ENCODE peak calls at places on chromosomes 2 and 18, in four cellular contexts. M is osteocyte, W is left lung, L is WTC11. O is an unnamed sample.
A peak's percentile ranks its signal among the peaks of the same experiment; 100 is the strongest.

GRCh38 chr2:182824759-182825143 is 41.7 kb downstream of the FRZB start:
- DNase-seq in M (no peak), W (no peak), L (no peak), O (no peak)

GRCh38 chr18:34942276-34942675 is 98.9 kb upstream of the MAPRE2 start:
- DNase-seq in M (no peak), W (no peak), L (no peak), O (no peak)

GRCh38 chr18:72652990-72653593 is 109.0 kb upstream of the CBLN2 start:
- DNase-seq in M (no peak), W (no peak), L (peak; percentile 77), O (peak; percentile 63)

GRCh38 chr18:46899274-46899948 is 17.9 kb downstream of the PIAS2 start:
- DNase-seq in M (no peak), W (no peak), L (peak; percentile 36), O (no peak)

GRCh38 chr18:80167331-80167730 is 58.3 kb downstream of the ADNP2 start:
- DNase-seq in M (no peak), W (no peak), L (no peak), O (no peak)

GRCh38 chr2:23532311-23533013 is 147.5 kb downstream of the KLHL29 start:
- DNase-seq in M (no peak), W (peak; percentile 64), L (no peak), O (peak; percentile 60)

GRCh38 chr2:15241208-15241607 is 319.9 kb downstream of the NBAS start:
- DNase-seq in M (no peak), W (no peak), L (no peak), O (no peak)

GRCh38 chr18:70216788-70217187 is 11.3 kb upstream of the RTTN start:
- DNase-seq in M (no peak), W (no peak), L (no peak), O (no peak)

GRCh38 chr2:157959249-157959648 is 83.1 kb upstream of the ACVR1 start:
- DNase-seq in M (no peak), W (no peak), L (no peak), O (no peak)

GRCh38 chr2:234335676-234336228 is 161.1 kb downstream of the ARL4C start:
- DNase-seq in M (no peak), W (no peak), L (no peak), O (no peak)

GRCh38 chr2:197571622-197572271 is 55.9 kb downstream of the MOB4 start:
- DNase-seq in M (no peak), W (no peak), L (no peak), O (no peak)

GRCh38 chr2:226788881-226789485 is 10.6 kb downstream of the IRS1 start:
- DNase-seq in M (no peak), W (no peak), L (no peak), O (no peak)

GRCh38 chr18:2111456-2111855 is 459.8 kb downstream of the METTL4 start:
- DNase-seq in M (no peak), W (no peak), L (no peak), O (no peak)

GRCh38 chr18:63074987-63075404 is 244.6 kb downstream of the BCL2 start:
- DNase-seq in M (peak; percentile 91), W (peak; percentile 96), L (peak; percentile 88), O (peak; percentile 61)

GRCh38 chr18:456361-456821 is 44.1 kb downstream of the COLEC12 start:
- DNase-seq in M (no peak), W (no peak), L (no peak), O (no peak)

GRCh38 chr2:128196026-128196822 is 105.2 kb downstream of the UGGT1 start:
- DNase-seq in M (no peak), W (no peak), L (no peak), O (no peak)

GRCh38 chr2:219392754-219393153 is 5.0 kb upstream of the DNPEP start:
- DNase-seq in M (no peak), W (no peak), L (no peak), O (no peak)

GRCh38 chr18:26806224-26806623 is 59.3 kb downstream of the AQP4 start:
- DNase-seq in M (no peak), W (no peak), L (no peak), O (no peak)

GRCh38 chr18:26802330-26803200 is 62.9 kb downstream of the AQP4 start:
- DNase-seq in M (no peak), W (no peak), L (no peak), O (no peak)

GRCh38 chr18:26803643-26804042 is 61.9 kb downstream of the AQP4 start:
- DNase-seq in M (no peak), W (no peak), L (no peak), O (no peak)

DNA sequence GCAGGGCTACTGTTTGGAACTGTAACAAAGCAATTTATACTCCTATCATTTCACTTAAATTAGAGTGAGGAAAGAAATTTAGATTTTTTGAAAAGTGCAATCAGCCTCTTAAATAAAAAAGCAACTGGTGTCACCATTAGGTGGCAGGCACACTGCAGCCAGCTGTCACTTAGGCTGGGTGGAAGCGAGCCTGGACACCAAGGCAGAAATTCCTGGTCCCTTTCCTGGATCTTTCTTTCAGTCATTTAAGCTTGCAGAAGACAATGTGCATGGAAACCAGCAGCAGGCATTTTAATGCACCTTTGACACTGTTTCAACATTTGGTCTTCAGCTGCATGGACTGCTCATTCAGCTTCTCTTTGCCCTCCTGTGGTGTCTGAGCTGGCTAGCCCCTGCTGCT is 61.0 kb downstream of the AQP4 start:
- DNase-seq in M (no peak), W (no peak), L (peak; percentile 15), O (no peak)
- TF ChIP-seq CTCF in M (peak; percentile 41), W (no peak), L (no peak), O (no peak)

GRCh38 chr2:241288489-241288888 is 27.0 kb downstream of the HDLBP start:
- DNase-seq in M (no peak), W (no peak), L (no peak), O (no peak)

GRCh38 chr2:241291977-241292376 is 23.5 kb downstream of the HDLBP start:
- DNase-seq in M (no peak), W (no peak), L (no peak), O (no peak)

GRCh38 chr2:241291152-241291551 is 24.3 kb downstream of the HDLBP start:
- DNase-seq in M (no peak), W (no peak), L (no peak), O (no peak)

GRCh38 chr2:241289053-241289452 is 26.4 kb downstream of the HDLBP start:
- DNase-seq in M (no peak), W (no peak), L (no peak), O (no peak)

GRCh38 chr2:241289597-241289996 is 25.9 kb downstream of the HDLBP start:
- DNase-seq in M (no peak), W (no peak), L (no peak), O (no peak)
- TF ChIP-seq CTCF in M (no peak), W (no peak), L (no peak), O (no peak)

DNA sequence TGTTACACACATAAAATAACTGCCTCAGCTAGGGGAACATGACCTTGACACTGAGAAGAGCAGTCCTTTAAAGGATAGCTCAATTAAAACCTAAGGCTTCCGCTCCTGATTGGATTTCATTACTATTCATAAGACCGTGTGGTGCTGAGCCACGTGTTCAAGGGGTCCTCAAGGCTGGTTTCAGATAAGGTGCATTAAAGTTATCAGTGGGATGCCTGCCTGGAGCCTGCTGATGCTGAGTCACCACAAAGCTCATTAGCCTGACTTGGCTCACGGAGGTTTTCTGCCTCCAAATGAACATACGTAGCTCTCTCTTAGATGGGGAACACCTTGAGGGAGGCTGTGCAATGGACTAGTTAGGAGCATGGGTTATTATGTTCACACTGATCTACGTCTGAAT is 518.9 kb downstream of the TDRD15 start:
- DNase-seq in M (no peak), W (no peak), L (no peak), O (no peak)
- TF ChIP-seq CTCF in M (no peak), W (no peak), L (no peak), O (no peak)

GRCh38 chr2:177717831-177718618 is 325.5 kb downstream of the AGPS start:
- DNase-seq in M (no peak), W (no peak), L (no peak), O (no peak)
- TF ChIP-seq CTCF in M (peak; percentile 39), W (no peak), L (no peak), O (no peak)